ENCODE peak calls at places on chromosomes 3 and 15, in six cellular contexts. B, Y, I, K, N and R are unnamed samples.

GRCh38 chr3:148930785-148931184 is 60.6 kb upstream of the GYG1 start:
- DNase-seq in B (peak), N (no peak), K (no peak), I (no peak), Y (no peak), R (no peak)

GRCh38 chr3:30886888-30887287 is 7.6 kb downstream of the GADL1 start:
- DNase-seq in Y (no peak), K (no peak), B (no peak), I (no peak), N (no peak), R (no peak)

GRCh38 chr3:44983413-44984040 is 7.5 kb downstream of the EXOSC7 start:
- DNase-seq in K (no peak), Y (no peak), B (no peak), N (no peak), I (no peak), R (no peak)

GRCh38 chr3:64129581-64129980 is 95.7 kb downstream of the PRICKLE2 start:
- DNase-seq in N (no peak), K (no peak), I (no peak), B (no peak), Y (no peak), R (no peak)

GRCh38 chr3:142269777-142270176 is 44.4 kb upstream of the GK5 start:
- DNase-seq in B (no peak), I (no peak), N (no peak), K (no peak), Y (no peak), R (peak)

GRCh38 chr3:44339990-44340389 is 1.4 kb downstream of the TCAIM start:
- DNase-seq in B (no peak), Y (no peak), N (no peak), K (no peak), I (no peak), R (no peak)

GRCh38 chr15:48645558-48646330 is at the start of gene FBN1:
- DNase-seq in N (peak), Y (peak), B (peak), K (no peak), I (no peak), R (peak)

GRCh38 chr3:52679811-52680210 is 5.9 kb downstream of the PBRM1 start:
- DNase-seq in B (no peak), I (no peak), K (no peak), N (no peak), Y (peak), R (no peak)

GRCh38 chr3:192169332-192169915 is 557.9 kb downstream of the FGF12 start:
- DNase-seq in N (no peak), B (no peak), I (no peak), K (no peak), Y (no peak), R (no peak)

GRCh38 chr3:54366839-54367238 is 244.5 kb downstream of the CACNA2D3 start:
- DNase-seq in Y (no peak), N (no peak), K (no peak), I (no peak), B (no peak), R (no peak)

GRCh38 chr15:58413253-58413652 is 18.5 kb upstream of the LIPC start:
- DNase-seq in I (no peak), Y (no peak), N (no peak), B (no peak), K (no peak), R (no peak)

GRCh38 chr3:123688241-123688747 is 103.4 kb upstream of the HACD2 start:
- DNase-seq in Y (peak), I (no peak), B (peak), N (no peak), K (no peak), R (no peak)

GRCh38 chr3:98770261-98771039 is 7.3 kb downstream of the ST3GAL6 start:
- DNase-seq in B (no peak), Y (no peak), K (no peak), I (peak), N (peak), R (no peak)

GRCh38 chr15:39127925-39128617 is 452.8 kb upstream of the THBS1 start:
- DNase-seq in I (no peak), B (peak), Y (peak), N (no peak), K (no peak), R (no peak)